ENCODE peak calls at places on chromosomes 7 and 10, in nine cellular contexts. H is GM23338, U is AG09309, S is SK-N-SH, F is colonic mucosa, E is right lobe of liver, I is body of pancreas, V is dorsolateral prefrontal cortex, C is tibial artery. K is an unnamed sample.

GRCh38 chr7:26091933-26092332 is 60.1 kb upstream of the NFE2L3 start:
- DNase-seq in H (peak), U (no peak), S (peak), F (no peak), E (no peak), I (no peak), V (no peak), C (no peak), K (no peak)

GRCh38 chr10:60395711-60396110 is 6.0 kb upstream of the ANK3 start:
- DNase-seq in H (no peak), U (no peak), S (no peak), F (no peak), E (no peak), I (no peak), V (no peak), C (no peak), K (no peak)

GRCh38 chr10:17232276-17232987 is 4.4 kb downstream of the VIM start:
- DNase-seq in H (no peak), U (no peak), S (no peak), F (no peak), E (no peak), I (no peak), V (no peak), C (no peak), K (no peak)

GRCh38 chr10:71316081-71316785 is 2.8 kb upstream of the SLC29A3 start:
- DNase-seq in H (no peak), U (no peak), S (no peak), F (no peak), E (no peak), I (no peak), V (no peak), C (no peak), K (no peak)

GRCh38 chr7:101990811-101991418 is 173.5 kb downstream of the CUX1 start:
- DNase-seq in H (no peak), U (no peak), S (no peak), F (no peak), E (no peak), I (no peak), V (no peak), C (no peak), K (no peak)

GRCh38 chr7:10075866-10076265 is 897.8 kb upstream of the PHF14 start:
- DNase-seq in H (no peak), U (no peak), S (no peak), F (no peak), E (no peak), I (no peak), V (no peak), C (no peak), K (no peak)

GRCh38 chr10:117168135-117168674 is 29.1 kb upstream of the KCNK18 start:
- DNase-seq in H (peak), U (no peak), S (peak), F (peak), E (peak), I (peak), V (peak), C (peak), K (no peak)

GRCh38 chr10:31010062-31010461 is 21.6 kb downstream of the ZNF438 start:
- DNase-seq in H (no peak), U (no peak), S (no peak), F (no peak), E (no peak), I (no peak), V (no peak), C (no peak), K (no peak)

GRCh38 chr7:87413029-87413428 is 62.5 kb downstream of the ABCB4 start:
- DNase-seq in H (no peak), U (no peak), S (no peak), F (no peak), E (no peak), I (no peak), V (no peak), C (no peak), K (peak)

GRCh38 chr7:36851382-36851781 is 127.1 kb upstream of the AOAH start:
- DNase-seq in H (no peak), U (no peak), S (peak), F (no peak), E (no peak), I (no peak), V (no peak), C (no peak), K (no peak)

GRCh38 chr10:22372922-22373321 is 27.6 kb downstream of the SPAG6 start:
- DNase-seq in H (no peak), U (no peak), S (no peak), F (no peak), E (no peak), I (no peak), V (no peak), C (no peak), K (no peak)

GRCh38 chr7:2732388-2732787 is 44.4 kb downstream of the AMZ1 start:
- DNase-seq in H (no peak), U (no peak), S (no peak), F (no peak), E (peak), I (no peak), V (no peak), C (no peak), K (no peak)

GRCh38 chr7:428387-428786 is 91.3 kb downstream of the PDGFA start:
- DNase-seq in H (no peak), U (no peak), S (no peak), F (no peak), E (no peak), I (no peak), V (no peak), C (no peak), K (no peak)

GRCh38 chr10:86821600-86821999 is 65.2 kb downstream of the BMPR1A start:
- DNase-seq in H (no peak), U (no peak), S (no peak), F (no peak), E (no peak), I (no peak), V (no peak), C (no peak), K (no peak)

GRCh38 chr10:118369806-118370205 is 27.7 kb upstream of the FAM204A start:
- DNase-seq in H (no peak), U (no peak), S (peak), F (no peak), E (no peak), I (no peak), V (no peak), C (no peak), K (no peak)

GRCh38 chr7:66779669-66780408 is 39.3 kb downstream of the RABGEF1 start:
- DNase-seq in H (no peak), U (no peak), S (no peak), F (no peak), E (no peak), I (no peak), V (no peak), C (no peak), K (no peak)

GRCh38 chr7:8566016-8566415 is 132.6 kb downstream of the NXPH1 start:
- DNase-seq in H (no peak), U (no peak), S (no peak), F (no peak), E (no peak), I (no peak), V (no peak), C (no peak), K (no peak)

GRCh38 chr7:96067321-96067720 is 254.6 kb downstream of the SLC25A13 start:
- DNase-seq in H (no peak), U (no peak), S (no peak), F (no peak), E (no peak), I (no peak), V (no peak), C (no peak), K (no peak)

GRCh38 chr10:5619366-5620211 is 46.8 kb downstream of the ASB13 start:
- DNase-seq in H (no peak), U (no peak), S (no peak), F (no peak), E (no peak), I (no peak), V (no peak), C (peak), K (no peak)

GRCh38 chr7:158613481-158613880 is 25.9 kb upstream of the PTPRN2 start:
- DNase-seq in H (no peak), U (no peak), S (no peak), F (no peak), E (no peak), I (no peak), V (no peak), C (no peak), K (no peak)

GRCh38 chr7:37208528-37208927 is 240.1 kb downstream of the ELMO1 start:
- DNase-seq in H (peak), U (peak), S (peak), F (peak), E (peak), I (peak), V (peak), C (peak), K (peak)

GRCh38 chr7:71521506-71521905 is 389.6 kb downstream of the GALNT17 start:
- DNase-seq in H (no peak), U (no peak), S (no peak), F (peak), E (no peak), I (no peak), V (no peak), C (peak), K (no peak)

GRCh38 chr7:16587129-16587528 is 58.4 kb downstream of the ANKMY2 start:
- DNase-seq in H (no peak), U (no peak), S (no peak), F (no peak), E (no peak), I (no peak), V (no peak), C (no peak), K (no peak)

GRCh38 chr10:35595106-35595505 is 10.0 kb upstream of the GJD4 start:
- DNase-seq in H (peak), U (no peak), S (no peak), F (no peak), E (no peak), I (no peak), V (no peak), C (no peak), K (no peak)

GRCh38 chr10:11533328-11533781 is 78.1 kb downstream of the USP6NL start:
- DNase-seq in H (peak), U (no peak), S (no peak), F (no peak), E (no peak), I (no peak), V (no peak), C (no peak), K (no peak)

GRCh38 chr7:2541291-2542010 is 13.9 kb downstream of the BRAT1 start:
- DNase-seq in H (no peak), U (no peak), S (peak), F (no peak), E (no peak), I (no peak), V (no peak), C (no peak), K (no peak)

GRCh38 chr7:24697416-24697815 is 59.8 kb downstream of the GSDME start:
- DNase-seq in H (no peak), U (no peak), S (no peak), F (no peak), E (no peak), I (no peak), V (no peak), C (no peak), K (no peak)

GRCh38 chr10:20481054-20481453 is 416.1 kb downstream of the NEBL start:
- DNase-seq in H (no peak), U (no peak), S (no peak), F (no peak), E (no peak), I (no peak), V (no peak), C (no peak), K (no peak)

GRCh38 chr7:140326116-140326928 is 72.0 kb downstream of the SLC37A3 start:
- DNase-seq in H (peak), U (peak), S (peak), F (peak), E (peak), I (peak), V (peak), C (peak), K (no peak)
- H3K4me3 ChIP-seq in H (no peak), U (no peak), S (no peak), F (no peak), E (no peak), I (no peak), V (peak), C (no peak), K (no peak)

GRCh38 chr10:62636825-62637248 is 167.7 kb upstream of the ADO start:
- DNase-seq in H (peak), U (no peak), S (no peak), F (no peak), E (no peak), I (no peak), V (no peak), C (no peak), K (no peak)
- TF ChIP-seq CTCF in H (no peak), U (peak), S (peak), F (no peak), E (no peak), I (no peak), V (no peak), C (no peak), K (no peak)

DNA sequence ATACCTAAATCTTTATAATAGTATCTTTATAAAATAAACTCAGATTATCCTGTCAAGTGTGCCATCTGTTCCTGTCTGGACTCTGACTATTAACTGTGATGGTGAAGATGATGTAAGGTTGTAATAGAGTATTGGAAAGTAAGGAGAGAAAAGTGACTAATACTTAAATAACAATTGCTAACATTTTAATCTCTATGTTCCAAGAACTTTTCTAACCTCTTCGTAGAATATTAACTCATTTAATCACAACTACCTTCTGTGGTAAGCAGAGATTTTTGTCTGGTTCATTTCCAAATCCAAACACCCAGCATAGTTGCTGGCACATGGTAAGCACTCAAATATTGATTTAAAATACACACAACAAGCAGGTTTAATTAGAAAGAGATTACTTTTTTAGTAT is 2.5 kb downstream of the TNPO3 start:
- DNase-seq in H (no peak), U (no peak), S (no peak), F (no peak), E (no peak), I (no peak), V (no peak), C (no peak), K (no peak)
- H3K4me3 ChIP-seq in H (peak), U (no peak), S (no peak), F (no peak), E (no peak), I (no peak), V (peak), C (no peak), K (no peak)

DNA sequence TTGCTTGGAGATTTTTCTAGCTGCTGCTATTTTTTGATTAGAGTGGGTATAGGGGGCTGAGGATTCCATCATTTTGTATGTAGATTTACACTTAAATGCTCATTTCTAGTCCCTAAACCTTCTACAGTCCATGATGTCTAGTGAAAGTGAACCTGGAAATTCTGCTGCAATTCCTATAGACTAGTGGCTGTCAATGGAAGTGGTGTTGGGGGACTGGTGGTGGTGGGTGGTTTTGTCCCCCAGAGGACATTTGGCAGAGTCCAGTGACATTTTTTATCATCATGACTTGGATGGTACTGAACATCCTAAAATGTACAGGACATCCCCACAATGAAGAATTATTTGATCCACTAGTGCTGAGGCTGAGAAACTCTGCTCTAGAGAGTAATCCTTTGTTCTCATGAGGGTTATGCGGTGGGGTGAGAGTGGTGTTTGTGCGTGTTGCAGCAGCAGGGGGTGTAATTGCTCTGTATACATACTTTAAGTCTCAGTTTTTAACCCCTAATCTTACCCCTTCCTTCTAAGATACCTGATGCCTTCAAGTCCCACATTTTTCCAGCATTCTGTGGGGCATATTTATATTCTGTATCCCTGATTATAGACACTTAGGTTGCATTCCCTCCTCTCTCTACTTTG is 35.0 kb downstream of the KIF11 start:
- DNase-seq in H (peak), U (no peak), S (peak), F (no peak), E (no peak), I (no peak), V (no peak), C (no peak), K (no peak)
- TF ChIP-seq CTCF in H (peak), U (no peak), S (no peak), F (no peak), E (no peak), I (no peak), V (no peak), C (no peak), K (no peak)

GRCh38 chr7:47937711-47938573 is 10.3 kb downstream of the PKD1L1 start:
- DNase-seq in H (no peak), U (no peak), S (no peak), F (no peak), E (no peak), I (no peak), V (no peak), C (no peak), K (no peak)
- H3K4me3 ChIP-seq in H (no peak), U (no peak), S (no peak), F (no peak), E (no peak), I (no peak), V (no peak), C (no peak), K (no peak)

K was measured in AG04449.